ENCODE peak calls at places on chromosome 10, in five cellular contexts. N is GM12865, D is HL-60, U is heart left ventricle, J is kidney. M is an unnamed sample.
A peak's percentile ranks its signal among the peaks of the same experiment; 100 is the strongest.

GRCh38 chr10:118820326-118821116 is 65.8 kb upstream of the CACUL1 start:
- DNase-seq in N (no peak), D (no peak), U (no peak), J (no peak), M (no peak)

GRCh38 chr10:33115720-33116119 is 157.7 kb upstream of the ITGB1 start:
- DNase-seq in N (no peak), D (no peak), U (no peak), J (no peak), M (no peak)

GRCh38 chr10:30038961-30039536 is 20.3 kb downstream of the JCAD start:
- DNase-seq in N (no peak), D (no peak), U (no peak), J (no peak), M (no peak)

GRCh38 chr10:35735412-35735811 is 93.3 kb upstream of the FZD8 start:
- DNase-seq in N (no peak), D (no peak), U (no peak), J (no peak), M (no peak)

GRCh38 chr10:73803680-73804286 is 7.6 kb downstream of the NDST2 start:
- DNase-seq in N (peak; percentile 80), D (no peak), U (no peak), J (no peak), M (peak; percentile 55)

GRCh38 chr10:114719311-114719710 is 61.2 kb upstream of the ABLIM1 start:
- DNase-seq in N (no peak), D (no peak), U (peak; percentile 51), J (no peak), M (no peak)

GRCh38 chr10:31650010-31650409 is 278.6 kb downstream of the ARHGAP12 start:
- DNase-seq in N (no peak), D (no peak), U (peak; percentile 86), J (peak; percentile 84), M (no peak)

GRCh38 chr10:125002423-125003145 is 60.7 kb downstream of the ZRANB1 start:
- DNase-seq in N (no peak), D (no peak), U (peak; percentile 18), J (peak; percentile 37), M (no peak)

GRCh38 chr10:118799779-118800178 is 45.0 kb upstream of the CACUL1 start:
- DNase-seq in N (no peak), D (no peak), U (no peak), J (no peak), M (no peak)

GRCh38 chr10:74967850-74968620 is 141.6 kb downstream of the KAT6B start:
- DNase-seq in N (no peak), D (no peak), U (no peak), J (no peak), M (no peak)

GRCh38 chr10:11677480-11677879 is 64.7 kb upstream of the ECHDC3 start:
- DNase-seq in N (peak; percentile 74), D (no peak), U (no peak), J (peak; percentile 10), M (no peak)

GRCh38 chr10:108597031-108597430 is 1326.3 kb downstream of the XPNPEP1 start:
- DNase-seq in N (no peak), D (no peak), U (no peak), J (no peak), M (no peak)

GRCh38 chr10:49744091-49744685 is 17.9 kb downstream of the OGDHL start:
- DNase-seq in N (no peak), D (no peak), U (no peak), J (no peak), M (no peak)

GRCh38 chr10:5596611-5597341 is 69.6 kb downstream of the ASB13 start:
- DNase-seq in N (no peak), D (no peak), U (no peak), J (peak; percentile 59), M (no peak)

GRCh38 chr10:79022565-79023488 is 45.9 kb upstream of the ZMIZ1 start:
- DNase-seq in N (peak; percentile 59), D (no peak), U (peak; percentile 59), J (peak; percentile 68), M (peak; percentile 35)

GRCh38 chr10:127243490-127244272 is 47.3 kb upstream of the INSYN2A start:
- DNase-seq in N (no peak), D (no peak), U (no peak), J (no peak), M (no peak)

GRCh38 chr10:120588311-120588710 is 131.3 kb downstream of the PLPP4 start:
- DNase-seq in N (no peak), D (no peak), U (no peak), J (no peak), M (no peak)

GRCh38 chr10:29243750-29244149 is 45.1 kb upstream of the LYZL1 start:
- DNase-seq in N (no peak), D (no peak), U (no peak), J (no peak), M (no peak)

GRCh38 chr10:46283945-46284285 is 2.9 kb upstream of the ANTXRL start:
- DNase-seq in N (no peak), D (no peak), U (no peak), J (no peak), M (no peak)
- H3K4me3 ChIP-seq in N (no peak overlapping the region), D (no peak overlapping the region), U (no peak overlapping the region), J (peak overlapping the region; percentile 57), M (no peak overlapping the region)

GRCh38 chr10:46787321-46787615 is 124.0 kb upstream of the PTPN20 start:
- DNase-seq in N (peak; percentile 19), D (peak; percentile 4), U (no peak), J (peak; percentile 34), M (no peak)
- TF ChIP-seq CTCF in N (no peak), D (no peak), U (no peak), J (no peak), M (no peak)

DNA sequence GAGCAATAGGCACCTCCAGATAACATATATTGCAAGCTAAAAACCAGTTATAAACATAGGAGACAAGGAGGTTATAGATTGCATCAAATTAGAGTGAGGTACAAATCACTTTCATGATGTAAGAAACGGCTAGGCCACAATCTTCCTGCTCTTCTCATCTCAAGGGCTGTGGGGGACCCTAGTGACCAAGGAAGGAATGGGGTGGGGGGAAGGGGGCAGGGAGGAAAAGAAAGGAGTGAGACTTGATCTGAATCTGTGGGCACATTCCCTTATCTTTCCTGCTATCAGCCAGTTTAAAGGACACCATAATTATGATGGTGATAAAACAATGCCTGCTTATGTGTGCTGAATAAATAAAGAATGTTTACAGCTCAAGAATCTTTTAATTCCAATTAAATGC is 2.5 kb downstream of the SKIDA1 start:
- DNase-seq in N (no peak), D (no peak), U (no peak), J (no peak), M (no peak)
- H3K4me3 ChIP-seq in N (no peak overlapping the region), D (no peak overlapping the region), U (no peak overlapping the region), J (no peak overlapping the region), M (no peak overlapping the region)

GRCh38 chr10:83801983-83802382 is 337.3 kb upstream of the GHITM start:
- DNase-seq in N (no peak), D (no peak), U (no peak), J (no peak), M (no peak)
- TF ChIP-seq CTCF in N (peak; percentile 29), D (no peak), U (no peak), J (peak; percentile 17), M (no peak)

DNA sequence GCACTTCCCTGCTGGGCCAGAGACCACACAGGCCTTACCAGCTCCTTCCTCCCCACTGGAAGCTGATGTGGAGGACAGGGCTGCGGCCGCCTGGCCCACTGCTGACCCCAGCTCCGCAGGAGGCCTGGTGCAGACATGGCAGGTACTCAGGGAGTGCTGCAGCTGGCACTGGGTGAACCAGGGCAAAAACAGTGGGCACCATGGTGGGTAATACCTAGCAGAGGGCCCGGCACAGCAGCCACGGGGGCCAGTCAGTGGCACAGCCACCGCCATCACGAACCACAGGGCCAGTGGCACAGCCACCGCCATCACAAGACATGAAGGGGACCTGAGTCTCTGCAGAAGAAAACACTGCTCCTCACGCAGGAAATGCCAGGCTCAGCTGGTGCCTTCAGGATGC is 152.6 kb upstream of the PPP2R2D start:
- DNase-seq in N (no peak), D (no peak), U (no peak), J (no peak), M (no peak)
- H3K4me3 ChIP-seq in N (no peak overlapping the region), D (no peak overlapping the region), U (no peak overlapping the region), J (no peak overlapping the region), M (no peak overlapping the region)